ENCODE peak calls at places on chromosomes 3 and 15, in five cellular contexts. One of them, this sample, is unnamed. For H3K27me3 and H3K9me3, the result is how much of the 10 kb centered on the place peaks cover.

GRCh38 chr3:88936837-88937236 is 170.6 kb upstream of the EPHA3 start:
- DNase-seq in esophagus squamous epithelium: no peak
- DNase-seq in astrocyte: no peak
- DNase-seq in HCT116: no peak
- DNase-seq in esophagus muscularis mucosa: no peak
- DNase-seq in this sample: no peak

GRCh38 chr3:96319176-96319575 is 495.2 kb upstream of the EPHA6 start:
- DNase-seq in esophagus squamous epithelium: no peak
- DNase-seq in astrocyte: no peak
- DNase-seq in HCT116: no peak
- DNase-seq in esophagus muscularis mucosa: no peak
- DNase-seq in this sample: no peak

GRCh38 chr3:128339491-128340012 is 127.1 kb downstream of the DNAJB8 start:
- DNase-seq in esophagus squamous epithelium: no peak
- DNase-seq in astrocyte: no peak
- DNase-seq in HCT116: no peak
- DNase-seq in esophagus muscularis mucosa: no peak
- DNase-seq in this sample: peak

GRCh38 chr15:94745371-94745770 is 514.0 kb downstream of the MCTP2 start:
- DNase-seq in esophagus squamous epithelium: no peak
- DNase-seq in astrocyte: peak
- DNase-seq in HCT116: no peak
- DNase-seq in esophagus muscularis mucosa: no peak
- DNase-seq in this sample: no peak

GRCh38 chr15:73329501-73330200 is 39.1 kb downstream of the HCN4 start:
- DNase-seq in esophagus squamous epithelium: no peak
- DNase-seq in astrocyte: no peak
- DNase-seq in HCT116: no peak
- DNase-seq in esophagus muscularis mucosa: no peak
- DNase-seq in this sample: peak

GRCh38 chr3:12300137-12300536 is 11.3 kb downstream of the PPARG start:
- DNase-seq in esophagus squamous epithelium: no peak
- DNase-seq in astrocyte: no peak
- DNase-seq in HCT116: peak
- DNase-seq in esophagus muscularis mucosa: no peak
- DNase-seq in this sample: no peak

GRCh38 chr15:63977102-63977501 is 69.2 kb downstream of the DAPK2 start:
- DNase-seq in esophagus squamous epithelium: no peak
- DNase-seq in astrocyte: no peak
- DNase-seq in HCT116: no peak
- DNase-seq in esophagus muscularis mucosa: no peak
- DNase-seq in this sample: no peak

GRCh38 chr3:135084404-135084803 is 289.3 kb downstream of the EPHB1 start:
- DNase-seq in esophagus squamous epithelium: no peak
- DNase-seq in astrocyte: peak
- DNase-seq in HCT116: no peak
- DNase-seq in esophagus muscularis mucosa: peak
- DNase-seq in this sample: no peak

GRCh38 chr15:70758790-70759462 is 4.4 kb downstream of the UACA start:
- DNase-seq in esophagus squamous epithelium: no peak
- DNase-seq in astrocyte: no peak
- DNase-seq in HCT116: no peak
- DNase-seq in esophagus muscularis mucosa: no peak
- DNase-seq in this sample: no peak

GRCh38 chr3:49940667-49941249 is 808 bp downstream of the RBM6 start:
- DNase-seq in esophagus squamous epithelium: no peak
- DNase-seq in astrocyte: no peak
- DNase-seq in HCT116: no peak
- DNase-seq in esophagus muscularis mucosa: no peak
- DNase-seq in this sample: peak

GRCh38 chr15:67720556-67721175 is 104.6 kb upstream of the SKOR1 start:
- DNase-seq in esophagus squamous epithelium: no peak
- DNase-seq in astrocyte: no peak
- DNase-seq in HCT116: no peak
- DNase-seq in esophagus muscularis mucosa: no peak
- DNase-seq in this sample: no peak

GRCh38 chr15:80801891-80802680 is 22.9 kb downstream of the CEMIP start:
- DNase-seq in esophagus squamous epithelium: no peak
- DNase-seq in astrocyte: peak
- DNase-seq in HCT116: no peak
- DNase-seq in esophagus muscularis mucosa: no peak
- DNase-seq in this sample: no peak

GRCh38 chr3:99568936-99569335 is 69.5 kb upstream of the COL8A1 start:
- DNase-seq in esophagus squamous epithelium: no peak
- DNase-seq in astrocyte: no peak
- DNase-seq in HCT116: no peak
- DNase-seq in esophagus muscularis mucosa: no peak
- DNase-seq in this sample: no peak

GRCh38 chr3:123406598-123406997 is 42.3 kb downstream of the ADCY5 start:
- DNase-seq in esophagus squamous epithelium: no peak
- DNase-seq in astrocyte: no peak
- DNase-seq in HCT116: no peak
- DNase-seq in esophagus muscularis mucosa: no peak
- DNase-seq in this sample: peak

GRCh38 chr15:50758712-50759205 is 6.7 kb downstream of the SPPL2A start:
- DNase-seq in esophagus squamous epithelium: no peak
- DNase-seq in astrocyte: no peak
- DNase-seq in HCT116: no peak
- DNase-seq in esophagus muscularis mucosa: no peak
- DNase-seq in this sample: no peak

GRCh38 chr3:46423588-46423987 is 16.5 kb downstream of the CCRL2 start:
- DNase-seq in esophagus squamous epithelium: no peak
- DNase-seq in astrocyte: peak
- DNase-seq in HCT116: no peak
- DNase-seq in esophagus muscularis mucosa: no peak
- DNase-seq in this sample: no peak

GRCh38 chr3:119624002-119624401 is 26.3 kb downstream of the PLA1A start:
- DNase-seq in esophagus squamous epithelium: no peak
- DNase-seq in astrocyte: no peak
- DNase-seq in HCT116: no peak
- DNase-seq in esophagus muscularis mucosa: no peak
- DNase-seq in this sample: no peak

GRCh38 chr15:45573961-45574629 is 13.1 kb upstream of the BLOC1S6 start:
- DNase-seq in esophagus squamous epithelium: no peak
- DNase-seq in astrocyte: no peak
- DNase-seq in HCT116: peak
- DNase-seq in esophagus muscularis mucosa: no peak
- DNase-seq in this sample: no peak

GRCh38 chr15:101542306-101543025 is 53.0 kb upstream of the PCSK6 start:
- DNase-seq in esophagus squamous epithelium: no peak
- DNase-seq in astrocyte: no peak
- DNase-seq in HCT116: no peak
- DNase-seq in esophagus muscularis mucosa: no peak
- DNase-seq in this sample: peak

GRCh38 chr15:42736178-42736792 is 643 bp downstream of the CDAN1 start:
- DNase-seq in esophagus squamous epithelium: no peak
- DNase-seq in astrocyte: no peak
- DNase-seq in HCT116: no peak
- DNase-seq in esophagus muscularis mucosa: no peak
- DNase-seq in this sample: peak

GRCh38 chr15:81216411-81216810 is 19.7 kb downstream of the IL16 start:
- DNase-seq in esophagus squamous epithelium: no peak
- DNase-seq in astrocyte: no peak
- DNase-seq in HCT116: no peak
- DNase-seq in esophagus muscularis mucosa: no peak
- DNase-seq in this sample: no peak

GRCh38 chr15:36791849-36792618 is 212.6 kb downstream of the CDIN1 start:
- DNase-seq in esophagus squamous epithelium: no peak
- DNase-seq in astrocyte: no peak
- DNase-seq in HCT116: no peak
- DNase-seq in esophagus muscularis mucosa: no peak
- DNase-seq in this sample: peak

GRCh38 chr3:80355144-80355543 is 587.3 kb upstream of the ROBO1 start:
- DNase-seq in esophagus squamous epithelium: no peak
- DNase-seq in astrocyte: peak
- DNase-seq in HCT116: no peak
- DNase-seq in esophagus muscularis mucosa: no peak
- DNase-seq in this sample: no peak

GRCh38 chr15:90701880-90702630 is 15.1 kb upstream of the BLM start:
- DNase-seq in esophagus squamous epithelium: no peak
- DNase-seq in astrocyte: no peak
- DNase-seq in HCT116: no peak
- DNase-seq in esophagus muscularis mucosa: no peak
- DNase-seq in this sample: no peak

GRCh38 chr3:24505678-24506560 is 11.3 kb upstream of the THRB start:
- DNase-seq in esophagus squamous epithelium: no peak
- DNase-seq in astrocyte: no peak
- DNase-seq in HCT116: no peak
- DNase-seq in esophagus muscularis mucosa: peak
- DNase-seq in this sample: no peak

GRCh38 chr3:31432897-31433678 is 99.6 kb upstream of the STT3B start:
- DNase-seq in esophagus squamous epithelium: no peak
- DNase-seq in astrocyte: peak
- DNase-seq in HCT116: no peak
- DNase-seq in esophagus muscularis mucosa: no peak
- DNase-seq in this sample: no peak

GRCh38 chr3:132285620-132285945 is 31.6 kb upstream of the ACP3 start:
- DNase-seq in esophagus squamous epithelium: no peak
- DNase-seq in astrocyte: no peak
- DNase-seq in HCT116: no peak
- DNase-seq in esophagus muscularis mucosa: peak
- DNase-seq in this sample: no peak

GRCh38 chr3:43259626-43260025 is 26.7 kb upstream of the SNRK start:
- DNase-seq in esophagus squamous epithelium: no peak
- DNase-seq in astrocyte: no peak
- DNase-seq in HCT116: no peak
- DNase-seq in esophagus muscularis mucosa: peak
- DNase-seq in this sample: no peak

DNA sequence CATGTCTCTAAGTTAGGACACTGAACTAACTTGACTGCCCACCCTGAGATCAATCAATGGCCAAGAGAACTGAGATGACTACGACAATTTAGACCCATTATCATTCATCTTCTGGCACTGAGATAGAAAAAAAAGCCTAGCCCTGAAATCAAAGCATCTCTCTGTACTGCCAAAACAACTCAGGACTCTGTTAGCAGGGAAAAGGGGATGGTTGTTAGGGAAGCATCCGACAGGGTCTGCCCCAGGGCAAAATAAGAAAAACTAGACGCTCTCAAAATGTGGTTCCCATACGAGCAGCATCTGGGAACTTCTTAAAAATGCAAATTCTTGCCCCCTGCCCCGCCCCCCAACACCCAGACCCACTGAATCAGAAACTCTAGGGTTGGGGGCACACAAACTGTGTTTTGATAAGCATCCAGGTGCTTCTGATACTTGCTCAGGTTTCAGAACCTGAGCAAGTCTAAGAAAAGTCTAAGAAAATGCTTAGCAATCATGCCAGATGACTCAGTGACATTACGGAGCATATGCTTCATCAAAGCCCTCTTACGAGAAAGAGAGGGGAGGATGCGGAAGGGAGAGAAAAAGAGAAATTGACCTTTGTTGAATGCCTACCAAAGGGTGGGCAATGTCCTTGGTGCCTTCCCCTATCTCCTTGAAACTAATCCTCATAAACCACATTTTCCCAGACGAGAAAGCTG is 172.8 kb upstream of the HES1 start:
- DNase-seq in esophagus squamous epithelium: no peak
- DNase-seq in astrocyte: peak
- DNase-seq in HCT116: no peak
- DNase-seq in esophagus muscularis mucosa: no peak
- DNase-seq in this sample: no peak
- H3K27me3 ChIP-seq in esophagus squamous epithelium: under half
- H3K27me3 ChIP-seq in astrocyte: under half
- H3K27me3 ChIP-seq in HCT116: under half
- H3K27me3 ChIP-seq in esophagus muscularis mucosa: under half
- H3K27me3 ChIP-seq in this sample: under half

GRCh38 chr3:35137612-35138011 is 501.7 kb upstream of the ARPP21 start:
- DNase-seq in esophagus squamous epithelium: no peak
- DNase-seq in astrocyte: no peak
- DNase-seq in HCT116: no peak
- DNase-seq in esophagus muscularis mucosa: no peak
- DNase-seq in this sample: no peak

GRCh38 chr3:35141406-35141805 is 497.9 kb upstream of the ARPP21 start:
- DNase-seq in esophagus squamous epithelium: no peak
- DNase-seq in astrocyte: peak
- DNase-seq in HCT116: no peak
- DNase-seq in esophagus muscularis mucosa: no peak
- DNase-seq in this sample: no peak
- H3K9me3 ChIP-seq in esophagus squamous epithelium: under half
- H3K9me3 ChIP-seq in astrocyte: under half
- H3K9me3 ChIP-seq in HCT116: under half
- H3K9me3 ChIP-seq in esophagus muscularis mucosa: under half
- H3K9me3 ChIP-seq in this sample: under half

DNA sequence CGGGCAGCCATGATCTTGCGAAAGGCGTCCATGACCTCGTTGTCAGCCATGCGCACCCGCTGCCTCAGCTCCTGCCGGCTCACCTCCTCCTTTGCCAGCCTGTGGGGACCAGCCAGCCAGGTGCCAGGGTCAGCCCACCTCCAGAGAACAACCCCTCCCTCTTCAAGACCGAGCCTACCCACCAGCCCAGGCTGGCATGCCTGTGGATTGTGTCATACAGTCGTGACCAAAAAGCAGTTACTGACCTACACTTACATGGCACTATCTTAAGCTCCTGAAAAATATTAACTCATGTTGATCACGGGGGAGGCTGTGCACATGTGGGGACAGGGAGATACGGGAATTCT is 10.7 kb upstream of the CAMK1 start:
- DNase-seq in esophagus squamous epithelium: no peak
- DNase-seq in astrocyte: no peak
- DNase-seq in HCT116: no peak
- DNase-seq in esophagus muscularis mucosa: no peak
- DNase-seq in this sample: no peak
- H3K4me3 ChIP-seq in esophagus squamous epithelium: no peak
- H3K4me3 ChIP-seq in astrocyte: no peak
- H3K4me3 ChIP-seq in HCT116: no peak
- H3K4me3 ChIP-seq in esophagus muscularis mucosa: no peak
- H3K4me3 ChIP-seq in this sample: no peak

GRCh38 chr3:51792206-51792605 is 13.2 kb upstream of the IQCF6 start:
- DNase-seq in esophagus squamous epithelium: no peak
- DNase-seq in astrocyte: no peak
- DNase-seq in HCT116: no peak
- DNase-seq in esophagus muscularis mucosa: no peak
- DNase-seq in this sample: no peak

GRCh38 chr3:51796859-51797258 is 17.8 kb upstream of the IQCF6 start:
- DNase-seq in esophagus squamous epithelium: no peak
- DNase-seq in astrocyte: no peak
- DNase-seq in HCT116: no peak
- DNase-seq in esophagus muscularis mucosa: no peak
- DNase-seq in this sample: no peak

GRCh38 chr3:51798561-51798960 is 19.5 kb upstream of the IQCF6 start:
- DNase-seq in esophagus squamous epithelium: no peak
- DNase-seq in astrocyte: no peak
- DNase-seq in HCT116: no peak
- DNase-seq in esophagus muscularis mucosa: no peak
- DNase-seq in this sample: no peak

GRCh38 chr3:51789437-51789836 is 10.4 kb upstream of the IQCF6 start:
- DNase-seq in esophagus squamous epithelium: no peak
- DNase-seq in astrocyte: no peak
- DNase-seq in HCT116: no peak
- DNase-seq in esophagus muscularis mucosa: no peak
- DNase-seq in this sample: no peak

DNA sequence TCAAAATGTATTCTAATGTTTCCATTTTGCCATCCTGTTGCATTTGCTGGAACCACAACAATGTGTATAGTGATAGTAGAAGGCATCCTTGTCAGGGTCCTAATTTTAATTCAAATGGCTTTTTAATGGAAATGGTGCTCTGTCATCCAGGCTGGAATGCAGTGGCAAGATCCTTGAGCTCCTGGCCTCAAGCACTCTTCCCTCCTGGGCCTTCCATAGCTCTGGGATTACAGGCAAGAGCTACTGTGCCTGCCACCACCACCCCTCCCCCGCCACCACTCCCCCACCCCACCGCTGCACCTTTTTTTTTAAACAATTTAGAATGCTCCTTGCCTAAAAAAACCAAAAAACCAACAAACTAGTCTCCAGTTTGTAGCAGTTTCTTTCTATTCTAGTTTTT is 15.2 kb upstream of the IQCF6 start:
- DNase-seq in esophagus squamous epithelium: no peak
- DNase-seq in astrocyte: no peak
- DNase-seq in HCT116: no peak
- DNase-seq in esophagus muscularis mucosa: no peak
- DNase-seq in this sample: no peak
- H3K27me3 ChIP-seq in esophagus squamous epithelium: under half
- H3K27me3 ChIP-seq in astrocyte: under half
- H3K27me3 ChIP-seq in HCT116: under half
- H3K27me3 ChIP-seq in esophagus muscularis mucosa: under half
- H3K27me3 ChIP-seq in this sample: under half

This sample was measured in sigmoid colon.